ENCODE peak calls at places on chromosomes 4 and X, in seven cellular contexts. V is nephron progenitor cell, Q is SHP77, B is SK-N-DZ, E is activated gamma-delta T cell treated with Interleukin-2 at 50 U/mL for 16 hours, Y is neural progenitor cell, W is fibroblast of mammary gland. M is an unnamed sample.
A peak's percentile ranks its signal among the peaks of the same experiment; 100 is the strongest.

GRCh38 chrX:18278448-18278847 is 57.8 kb upstream of the BEND2 start:
- DNase-seq in V (no peak), B (peak; percentile 6), Q (no peak), Y (no peak), E (no peak), W (no peak), M (no peak)

GRCh38 chrX:130915302-130915701 is 12.3 kb upstream of the ENOX2 start:
- DNase-seq in Q (no peak), V (no peak), Y (no peak), W (peak; percentile 48), E (no peak), B (no peak), M (no peak)

GRCh38 chrX:128504496-128504895 is 452.3 kb upstream of the ACTRT1 start:
- DNase-seq in Q (no peak), V (no peak), E (no peak), B (no peak), Y (no peak), W (no peak), M (no peak)

GRCh38 chr4:80307774-80308465 is 27.6 kb upstream of the CFAP299 start:
- DNase-seq in W (peak; percentile 79), V (no peak), Q (no peak), E (no peak), B (no peak), Y (peak; percentile 36), M (no peak)

GRCh38 chrX:70466968-70467367 is 22.3 kb downstream of the DLG3 start:
- DNase-seq in B (no peak), W (no peak), Q (no peak), Y (no peak), V (no peak), E (no peak), M (no peak)

GRCh38 chr4:132123870-132124623 is 1025.0 kb upstream of the PCDH10 start:
- DNase-seq in Y (no peak), V (no peak), E (no peak), W (peak; percentile 50), B (no peak), Q (no peak), M (peak; percentile 24)

GRCh38 chrX:9374537-9374936 is 90.3 kb upstream of the TBL1X start:
- DNase-seq in Q (no peak), Y (no peak), B (no peak), V (no peak), E (no peak), W (no peak), M (no peak)

GRCh38 chr4:24690436-24690835 is 104.9 kb upstream of the SOD3 start:
- DNase-seq in B (no peak), Q (no peak), E (no peak), V (no peak), W (peak; percentile 57), Y (no peak), M (no peak)

GRCh38 chrX:56766554-56767412 is 37.7 kb downstream of the NBDY start:
- DNase-seq in V (no peak), B (no peak), E (peak; percentile 5), Q (no peak), W (peak; percentile 30), Y (no peak), M (no peak)

GRCh38 chr4:13511101-13511500 is 27.0 kb upstream of the RAB28 start:
- DNase-seq in Q (no peak), V (no peak), Y (no peak), W (peak; percentile 23), B (no peak), E (no peak), M (no peak)

GRCh38 chr4:11039494-11040142 is 355.1 kb upstream of the CLNK start:
- DNase-seq in B (no peak), V (no peak), W (no peak), Q (no peak), E (no peak), Y (no peak), M (no peak)

GRCh38 chrX:113429011-113429410 is 588.4 kb upstream of the AMOT start:
- DNase-seq in E (no peak), V (no peak), Q (no peak), W (peak; percentile 58), B (no peak), Y (no peak), M (no peak)